ENCODE peak calls at places on chromosomes 12 and 14, in seven cellular contexts. E, C, F, M, Y, P and G are unnamed samples.

GRCh38 chr12:49609059-49609874 is 3.8 kb upstream of the FAM186B start:
- DNase-seq in F (no peak), M (no peak), Y (no peak), C (no peak), E (no peak), P (no peak), G (no peak)

GRCh38 chr14:95313707-95314106 is 6.0 kb downstream of the CLMN start:
- DNase-seq in P (peak; percentile 77), F (peak; percentile 51), C (peak; percentile 43), E (no peak), Y (peak; percentile 61), M (no peak), G (no peak)

GRCh38 chr12:4286228-4286627 is 12.7 kb downstream of the CCND2 start:
- DNase-seq in C (no peak), P (no peak), E (no peak), Y (no peak), F (no peak), M (no peak), G (no peak)

GRCh38 chr12:46557539-46558373 is 185.2 kb upstream of the SLC38A2 start:
- DNase-seq in C (no peak), Y (no peak), F (no peak), P (no peak), M (no peak), E (no peak), G (no peak)

GRCh38 chr12:117404940-117405339 is 43.5 kb upstream of the NOS1 start:
- DNase-seq in F (no peak), E (no peak), P (no peak), C (no peak), Y (no peak), M (no peak), G (no peak)

GRCh38 chr14:32329146-32329545 is at the start of gene AKAP6:
- DNase-seq in F (no peak), C (no peak), M (no peak), Y (no peak), P (no peak), E (no peak), G (no peak)

GRCh38 chr12:82730832-82731497 is 44.3 kb downstream of the TMTC2 start:
- DNase-seq in M (no peak), E (no peak), P (no peak), C (peak; percentile 12), Y (no peak), F (no peak), G (no peak)

GRCh38 chr12:27105746-27106536 is 23.6 kb upstream of the C12orf71 start:
- DNase-seq in E (no peak), C (no peak), P (no peak), Y (no peak), M (no peak), F (no peak), G (no peak)

GRCh38 chr12:42473561-42473960 is 116.0 kb downstream of the PRICKLE1 start:
- DNase-seq in E (no peak), C (no peak), M (no peak), F (no peak), P (no peak), Y (no peak), G (no peak)

GRCh38 chr14:46840971-46841729 is 189.6 kb upstream of the RPL10L start:
- DNase-seq in M (no peak), E (no peak), C (no peak), F (no peak), P (no peak), Y (no peak), G (no peak)

GRCh38 chr14:100788517-100789365 is 37.2 kb upstream of the MEG3 start:
- DNase-seq in E (no peak), C (no peak), F (no peak), M (peak; percentile 44), Y (no peak), P (no peak), G (no peak)

GRCh38 chr14:77372304-77372841 is 4.5 kb downstream of the TMED8 start:
- DNase-seq in M (no peak), F (no peak), E (no peak), P (no peak), C (no peak), Y (no peak), G (no peak)

GRCh38 chr14:75242546-75243273 is 35.9 kb upstream of the FOS start:
- DNase-seq in E (no peak), Y (no peak), C (no peak), M (no peak), P (peak; percentile 48), F (no peak), G (no peak)

GRCh38 chr12:96719671-96720362 is 187.2 kb upstream of the NEDD1 start:
- DNase-seq in E (no peak), Y (no peak), F (no peak), C (no peak), M (no peak), P (peak; percentile 9), G (no peak)

GRCh38 chr14:37032863-37033262 is 139.5 kb downstream of the SLC25A21 start:
- DNase-seq in F (no peak), C (no peak), P (no peak), Y (no peak), E (no peak), M (no peak), G (no peak)

GRCh38 chr14:98955741-98956070 is 316.3 kb downstream of the BCL11B start:
- DNase-seq in P (no peak), Y (no peak), C (no peak), M (no peak), F (no peak), E (no peak), G (peak; percentile 90)

GRCh38 chr14:53002576-53002975 is 51.7 kb upstream of the FERMT2 start:
- DNase-seq in C (no peak), E (no peak), M (peak; percentile 44), Y (no peak), F (no peak), P (no peak), G (no peak)

GRCh38 chr12:4763549-4763948 is 43.3 kb downstream of the GALNT8 start:
- DNase-seq in C (peak; percentile 60), Y (no peak), F (peak; percentile 31), M (peak; percentile 60), E (peak; percentile 70), P (peak; percentile 25), G (peak; percentile 89)

GRCh38 chr14:34496679-34497513 is 34.9 kb upstream of the SPTSSA start:
- DNase-seq in M (peak; percentile 81), Y (peak; percentile 41), P (peak; percentile 74), F (peak; percentile 98), E (no peak), C (peak; percentile 90), G (peak; percentile 96)

GRCh38 chr14:104788873-104789663 is 6.5 kb downstream of the AKT1 start:
- DNase-seq in E (peak; percentile 78), Y (no peak), M (no peak), C (no peak), F (no peak), P (no peak), G (no peak)

GRCh38 chr12:132161796-132162507 is 17.7 kb downstream of the NOC4L start:
- DNase-seq in E (no peak), F (no peak), Y (no peak), C (no peak), M (no peak), P (no peak), G (no peak)

GRCh38 chr12:21220266-21220665 is 89.3 kb downstream of the SLCO1B1 start:
- DNase-seq in E (no peak), C (no peak), F (no peak), Y (no peak), M (no peak), P (no peak), G (no peak)

GRCh38 chr12:21221072-21221471 is 90.1 kb downstream of the SLCO1B1 start:
- DNase-seq in C (no peak), E (no peak), P (no peak), Y (no peak), M (no peak), F (no peak), G (no peak)

GRCh38 chr12:21221778-21222177 is 90.8 kb downstream of the SLCO1B1 start:
- DNase-seq in M (no peak), F (no peak), Y (no peak), P (no peak), C (no peak), E (no peak), G (no peak)

GRCh38 chr12:21223930-21224329 is 92.9 kb downstream of the SLCO1B1 start:
- DNase-seq in Y (no peak), M (no peak), P (no peak), C (no peak), F (no peak), E (no peak), G (no peak)

GRCh38 chr12:21219206-21219605 is 88.2 kb downstream of the SLCO1B1 start:
- DNase-seq in E (no peak), C (no peak), F (no peak), Y (no peak), P (no peak), M (no peak), G (no peak)
- H3K4me3 ChIP-seq in E (no peak overlapping the region), C (no peak overlapping the region), F (no peak overlapping the region), Y (no peak overlapping the region), P (no peak overlapping the region), M (no peak overlapping the region), G (no peak overlapping the region)

GRCh38 chr12:51934080-51934479 is 17.4 kb upstream of the ACVR1B start:
- DNase-seq in E (no peak), Y (no peak), F (no peak), M (no peak), C (no peak), P (no peak), G (no peak)
- TF ChIP-seq EP300 in E (no peak), Y (no peak), F (no peak), M (no peak), C (no peak), P (no peak), G (no peak)

GRCh38 chr12:76685246-76685678 is 78.7 kb upstream of the ZDHHC17 start:
- DNase-seq in F (no peak), P (peak; percentile 10), E (peak; percentile 24), C (no peak), Y (no peak), M (no peak), G (no peak)
- H3K4me3 ChIP-seq in F (no peak overlapping the region), P (no peak overlapping the region), E (no peak overlapping the region), C (no peak overlapping the region), Y (no peak overlapping the region), M (no peak overlapping the region), G (no peak overlapping the region)

GRCh38 chr14:50823763-50824636 is 7.0 kb downstream of the NIN start:
- DNase-seq in Y (peak; percentile 64), F (no peak), P (no peak), M (no peak), C (no peak), E (no peak), G (peak; percentile 24)
- TF ChIP-seq EP300 in Y (no peak), F (no peak), P (no peak), M (no peak), C (no peak), E (no peak), G (no peak)

DNA sequence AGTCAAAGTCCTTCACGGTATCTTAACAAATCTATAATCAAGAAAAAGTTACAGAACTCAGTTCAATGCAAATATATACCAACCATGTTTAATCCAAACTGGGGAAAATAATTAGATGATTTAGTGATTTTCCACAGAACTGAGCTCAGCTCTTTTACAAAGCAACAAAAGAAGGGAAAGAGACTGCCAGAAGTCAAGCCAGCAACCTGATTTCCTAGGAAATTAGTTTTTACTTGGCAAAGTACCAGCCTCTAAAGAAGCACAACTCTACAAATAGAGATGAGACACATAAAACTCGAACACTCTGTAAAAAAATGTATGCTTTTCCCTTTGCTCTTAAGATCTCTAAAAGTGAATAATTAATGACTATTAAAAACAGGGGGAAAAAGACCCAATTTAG is 19.4 kb downstream of the NUMB start:
- DNase-seq in P (no peak), Y (no peak), C (no peak), F (no peak), M (no peak), E (no peak), G (no peak)
- H3K4me3 ChIP-seq in P (no peak overlapping the region), Y (no peak overlapping the region), C (no peak overlapping the region), F (no peak overlapping the region), M (no peak overlapping the region), E (no peak overlapping the region), G (no peak overlapping the region)